ENCODE peak calls at places on chromosomes 1 and 21, in ten cellular contexts. B is A172; P is naive B cell; V is amygdala; G is KBM-7; L is progenitor cell of endocrine pancreas; H is cardiac fibroblast; K is effector memory CD4-positive, alpha-beta T cell; T is iPS-NIHi11; A is dermis microvascular lymphatic vessel endothelial cell. C is an unnamed sample.

GRCh38 chr1:34984435-34985062 is 598 bp downstream of the TMEM35B start:
- DNase-seq in B (peak), A (peak), K (no peak), T (no peak), V (no peak), P (no peak), L (no peak), H (peak), G (no peak), C (no peak)

GRCh38 chr1:109721971-109722370 is 9.9 kb downstream of the GSTM5 start:
- DNase-seq in A (no peak), V (no peak), B (no peak), P (no peak), L (no peak), H (no peak), K (no peak), G (no peak), T (no peak), C (no peak)

GRCh38 chr1:184900507-184900906 is 73.8 kb downstream of the NIBAN1 start:
- DNase-seq in B (no peak), K (no peak), A (no peak), T (no peak), L (no peak), P (no peak), H (no peak), V (no peak), G (no peak), C (no peak)

GRCh38 chr1:82227286-82227685 is 426.6 kb downstream of the ADGRL2 start:
- DNase-seq in K (no peak), P (no peak), B (no peak), G (no peak), L (no peak), T (no peak), A (peak), H (no peak), V (no peak), C (no peak)

GRCh38 chr1:211734791-211735190 is 59.4 kb upstream of the NEK2 start:
- DNase-seq in B (no peak), V (no peak), L (no peak), P (no peak), T (no peak), K (no peak), H (peak), G (no peak), A (peak), C (no peak)

GRCh38 chr1:209062081-209062480 is 521.4 kb upstream of the CAMK1G start:
- DNase-seq in A (no peak), K (no peak), G (no peak), V (no peak), L (no peak), T (no peak), P (no peak), B (no peak), H (no peak), C (no peak)

GRCh38 chr21:46092026-46092764 is 5.7 kb upstream of the COL6A2 start:
- DNase-seq in P (no peak), H (peak), T (no peak), B (peak), L (no peak), V (no peak), G (no peak), A (no peak), K (no peak), C (no peak)

GRCh38 chr1:184824716-184825323 is 70.2 kb upstream of the EDEM3 start:
- DNase-seq in L (no peak), G (peak), T (no peak), P (no peak), A (peak), H (no peak), B (no peak), K (no peak), V (no peak), C (no peak)

GRCh38 chr21:29230541-29231275 is 68.0 kb upstream of the BACH1 start:
- DNase-seq in H (peak), L (no peak), V (no peak), A (no peak), G (no peak), K (no peak), P (no peak), B (peak), T (no peak), C (no peak)

GRCh38 chr1:4076346-4076745 is 176.3 kb upstream of the C1orf174 start:
- DNase-seq in H (no peak), T (no peak), P (no peak), B (no peak), K (no peak), G (no peak), L (no peak), A (no peak), V (no peak), C (no peak)

GRCh38 chr1:228739826-228740225 is 4.5 kb downstream of the RHOU start:
- DNase-seq in T (no peak), L (no peak), P (no peak), G (no peak), B (no peak), V (no peak), A (no peak), H (no peak), K (no peak), C (no peak)

GRCh38 chr1:151408891-151409290 is 9.5 kb downstream of the PSMB4 start:
- DNase-seq in T (no peak), A (no peak), H (no peak), P (no peak), B (no peak), K (no peak), V (no peak), L (no peak), G (no peak), C (no peak)

GRCh38 chr1:162388083-162388594 is 6.6 kb downstream of the C1orf226 start:
- DNase-seq in T (no peak), H (no peak), K (no peak), P (no peak), L (no peak), V (no peak), G (no peak), B (no peak), A (no peak), C (no peak)

GRCh38 chr1:41835488-41835887 is 83.2 kb downstream of the HIVEP3 start:
- DNase-seq in H (no peak), L (no peak), G (no peak), T (no peak), K (no peak), V (no peak), B (no peak), P (no peak), A (no peak), C (no peak)

GRCh38 chr21:41374867-41375533 is 13.2 kb downstream of the MX2 start:
- DNase-seq in B (no peak), A (no peak), P (no peak), V (no peak), H (no peak), T (no peak), G (no peak), L (no peak), K (no peak), C (no peak)

GRCh38 chr1:38964140-38964548 is 22.5 kb upstream of the RHBDL2 start:
- DNase-seq in T (peak), L (no peak), H (no peak), G (no peak), K (no peak), B (no peak), P (no peak), A (no peak), V (no peak), C (no peak)

GRCh38 chr21:31665397-31665796 is 5.9 kb downstream of the SOD1 start:
- DNase-seq in V (no peak), K (no peak), G (peak), T (no peak), L (no peak), H (peak), A (no peak), B (no peak), P (no peak), C (no peak)

GRCh38 chr21:39582749-39583148 is 30.0 kb upstream of the B3GALT5 start:
- DNase-seq in V (no peak), G (no peak), P (no peak), B (no peak), A (no peak), K (no peak), L (no peak), T (no peak), H (no peak), C (no peak)

GRCh38 chr1:205301220-205301821 is 20.2 kb downstream of the NUAK2 start:
- DNase-seq in A (peak), P (no peak), B (peak), G (no peak), L (peak), V (no peak), T (peak), H (peak), K (no peak), C (peak)

GRCh38 chr1:28835237-28835650 is 23.3 kb downstream of the OPRD1 start:
- DNase-seq in V (peak), A (no peak), H (no peak), G (no peak), L (no peak), T (no peak), P (no peak), B (no peak), K (no peak), C (no peak)

GRCh38 chr1:16215882-16216753 is 3.7 kb upstream of the ARHGEF19 start:
- DNase-seq in L (peak), H (peak), P (peak), T (peak), V (peak), K (peak), A (peak), B (no peak), G (no peak), C (peak)

GRCh38 chr1:111569913-111570312 is 49.7 kb upstream of the RAP1A start:
- DNase-seq in T (no peak), H (no peak), G (no peak), A (no peak), B (no peak), L (no peak), V (no peak), K (no peak), P (no peak), C (no peak)

GRCh38 chr1:227897704-227898438 is 49.9 kb downstream of the WNT9A start:
- DNase-seq in K (no peak), H (no peak), L (no peak), A (no peak), V (no peak), P (no peak), T (no peak), G (no peak), B (no peak), C (no peak)